ENCODE peak calls at places on chromosomes 1 and 21, in ten cellular contexts. T is heart left ventricle, V is sigmoid colon, B is astrocyte, K is endodermal cell, P is ovary, J is PC-3, O is A549, X is breast epithelium, W is tibial artery. M is an unnamed sample. For H3K9me3, the result is how much of the 10 kb centered on the place peaks cover.

GRCh38 chr1:17764578-17764977 is 9.4 kb downstream of the ACTL8 start:
- DNase-seq in T (no peak), V (no peak), B (no peak), K (no peak), P (no peak), J (no peak), O (no peak), X (no peak), W (no peak), M (no peak)

GRCh38 chr1:84253891-84254290 is 47.6 kb upstream of the SAMD13 start:
- DNase-seq in T (peak), V (peak), B (peak), K (no peak), P (no peak), J (peak), O (peak), X (peak), W (peak), M (peak)

GRCh38 chr1:225691861-225692516 is 39.1 kb upstream of the ENAH start:
- DNase-seq in T (no peak), V (no peak), B (peak), K (no peak), P (no peak), J (no peak), O (no peak), X (no peak), W (peak), M (peak)

GRCh38 chr1:147243228-147243685 is 773 bp downstream of the CHD1L start:
- DNase-seq in T (no peak), V (no peak), B (peak), K (peak), P (no peak), J (no peak), O (no peak), X (no peak), W (no peak), M (peak)

GRCh38 chr1:95035536-95035935 is 37.2 kb downstream of the ALG14 start:
- DNase-seq in T (no peak), V (no peak), B (peak), K (no peak), P (no peak), J (peak), O (no peak), X (no peak), W (no peak), M (no peak)

GRCh38 chr1:243882276-243882675 is 32.2 kb upstream of the AKT3 start:
- DNase-seq in T (no peak), V (no peak), B (peak), K (no peak), P (no peak), J (peak), O (no peak), X (no peak), W (no peak), M (no peak)

GRCh38 chr1:12556957-12557935 is 60.8 kb downstream of the DHRS3 start:
- DNase-seq in T (no peak), V (no peak), B (no peak), K (no peak), P (no peak), J (no peak), O (no peak), X (no peak), W (peak), M (no peak)

GRCh38 chr1:43021547-43022474 is 63.1 kb upstream of the SLC2A1 start:
- DNase-seq in T (no peak), V (no peak), B (no peak), K (no peak), P (no peak), J (peak), O (no peak), X (peak), W (no peak), M (no peak)

GRCh38 chr1:167654975-167655575 is 25.0 kb downstream of the RCSD1 start:
- DNase-seq in T (peak), V (no peak), B (no peak), K (no peak), P (no peak), J (no peak), O (no peak), X (no peak), W (no peak), M (no peak)

GRCh38 chr1:172321429-172321828 is 99.1 kb upstream of the C1orf105 start:
- DNase-seq in T (no peak), V (no peak), B (peak), K (no peak), P (no peak), J (peak), O (peak), X (no peak), W (peak), M (peak)

GRCh38 chr1:115671176-115672062 is 29.6 kb downstream of the VANGL1 start:
- DNase-seq in T (no peak), V (no peak), B (peak), K (no peak), P (no peak), J (peak), O (peak), X (no peak), W (no peak), M (peak)

GRCh38 chr1:91697322-91698260 is 188.4 kb downstream of the TGFBR3 start:
- DNase-seq in T (no peak), V (no peak), B (peak), K (no peak), P (no peak), J (no peak), O (no peak), X (no peak), W (no peak), M (no peak)

GRCh38 chr1:209601809-209602657 is 18.5 kb downstream of the CAMK1G start:
- DNase-seq in T (no peak), V (no peak), B (peak), K (peak), P (peak), J (peak), O (peak), X (no peak), W (no peak), M (peak)

GRCh38 chr1:14822493-14822892 is 224.0 kb downstream of the KAZN start:
- DNase-seq in T (no peak), V (no peak), B (peak), K (no peak), P (no peak), J (peak), O (no peak), X (no peak), W (no peak), M (no peak)

GRCh38 chr1:36352141-36352909 is 28.9 kb upstream of the EVA1B start:
- DNase-seq in T (no peak), V (no peak), B (peak), K (no peak), P (no peak), J (peak), O (no peak), X (no peak), W (no peak), M (no peak)

GRCh38 chr1:222817529-222817928 is 2.7 kb downstream of the DISP1 start:
- DNase-seq in T (no peak), V (no peak), B (peak), K (no peak), P (no peak), J (peak), O (peak), X (no peak), W (peak), M (peak)
- H3K27ac ChIP-seq in T (no peak), V (peak), B (peak), K (no peak), P (no peak), J (peak), O (no peak), X (no peak), W (peak), M (no peak)

DNA sequence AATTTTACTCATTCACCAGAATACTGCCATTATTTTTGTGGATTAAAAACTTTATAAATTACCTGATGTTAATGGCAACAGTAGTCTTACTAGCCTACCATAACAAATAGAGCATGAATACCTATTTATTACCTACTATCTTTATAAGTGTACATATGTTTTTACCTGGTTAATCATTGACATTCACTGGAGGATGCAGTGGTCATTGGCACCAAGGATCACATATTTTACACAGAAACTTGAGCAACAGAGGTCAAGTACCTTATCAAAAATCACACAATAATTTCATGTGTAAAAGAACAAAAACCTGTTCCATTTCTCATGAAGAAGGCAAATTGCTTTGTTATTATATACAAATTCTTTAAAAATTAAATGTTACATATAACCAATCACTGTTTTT is 1284.9 kb upstream of the NCAM2 start:
- DNase-seq in T (no peak), V (no peak), B (no peak), K (no peak), P (no peak), J (no peak), O (no peak), X (no peak), W (no peak), M (no peak)
- H3K9me3 ChIP-seq in T (under half), V (under half), B (under half), K (under half), P (under half), J (under half), O (under half), X (under half), W (under half), M (under half)

GRCh38 chr1:230494514-230494913 is 68.4 kb upstream of the PGBD5 start:
- DNase-seq in T (no peak), V (no peak), B (no peak), K (no peak), P (no peak), J (no peak), O (no peak), X (no peak), W (no peak), M (no peak)
- H3K4me3 ChIP-seq in T (no peak), V (no peak), B (no peak), K (no peak), P (no peak), J (no peak), O (no peak), X (no peak), W (no peak), M (no peak)

GRCh38 chr1:234725177-234726132 is 115.5 kb upstream of the IRF2BP2 start:
- DNase-seq in T (peak), V (peak), B (no peak), K (no peak), P (peak), J (peak), O (no peak), X (peak), W (no peak), M (peak)
- H3K27ac ChIP-seq in T (peak), V (peak), B (peak), K (peak), P (peak), J (peak), O (peak), X (peak), W (peak), M (peak)

GRCh38 chr1:152224093-152224492 is at the start of gene HRNR:
- DNase-seq in T (no peak), V (no peak), B (no peak), K (no peak), P (no peak), J (no peak), O (no peak), X (no peak), W (no peak), M (no peak)
- H3K9me3 ChIP-seq in T (under half), V (under half), B (under half), K (half or more), P (under half), J (under half), O (under half), X (under half), W (under half), M (under half)

DNA sequence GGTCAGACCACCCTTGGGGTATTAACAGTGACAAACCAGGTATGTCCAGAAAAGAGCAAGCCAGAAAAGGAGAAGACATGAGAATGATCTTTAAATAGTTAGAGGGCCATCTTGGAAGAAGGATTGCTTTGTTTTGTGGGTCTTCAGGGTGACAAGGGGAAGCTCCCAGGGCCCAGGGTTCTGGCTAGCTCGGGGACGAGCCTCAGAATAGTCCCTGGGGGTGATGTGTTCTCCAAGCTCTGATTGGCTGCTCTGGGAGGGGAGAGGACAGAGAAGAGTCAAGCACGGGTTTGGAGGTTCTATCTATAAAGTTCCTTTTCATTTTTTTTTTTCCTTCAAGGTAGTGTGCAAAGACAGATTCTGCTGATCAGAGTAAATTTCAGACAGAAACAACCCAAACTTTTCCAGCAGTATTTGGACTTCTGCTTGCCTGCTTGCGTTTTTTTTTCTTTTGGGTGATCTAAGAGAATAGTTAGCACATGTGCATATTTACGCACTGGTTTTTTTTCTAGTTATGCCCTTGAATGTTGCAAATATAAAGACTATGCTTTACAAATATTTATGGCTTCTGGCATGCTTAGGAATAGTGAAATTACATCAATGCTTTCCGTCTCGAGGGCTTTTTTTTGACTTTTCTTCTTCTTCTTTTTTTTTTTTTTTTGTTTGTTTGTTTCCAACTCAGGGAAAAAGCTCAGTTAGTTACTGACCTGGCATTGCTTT is 59.7 kb downstream of the ROR1 start:
- DNase-seq in T (no peak), V (no peak), B (no peak), K (no peak), P (no peak), J (no peak), O (no peak), X (no peak), W (no peak), M (no peak)
- H3K4me3 ChIP-seq in T (no peak), V (no peak), B (no peak), K (no peak), P (no peak), J (no peak), O (no peak), X (no peak), W (no peak), M (no peak)

GRCh38 chr1:6329392-6329791 is 64.2 kb downstream of the ACOT7 start:
- DNase-seq in T (no peak), V (peak), B (peak), K (no peak), P (no peak), J (no peak), O (no peak), X (no peak), W (no peak), M (no peak)

GRCh38 chr1:6322161-6322560 is 61.3 kb upstream of the GPR153 start:
- DNase-seq in T (no peak), V (no peak), B (no peak), K (no peak), P (no peak), J (no peak), O (no peak), X (no peak), W (no peak), M (no peak)

GRCh38 chr1:6328696-6329095 is 64.9 kb downstream of the ACOT7 start:
- DNase-seq in T (no peak), V (no peak), B (no peak), K (no peak), P (no peak), J (no peak), O (no peak), X (no peak), W (no peak), M (no peak)

GRCh38 chr1:6321205-6321604 is 60.3 kb upstream of the GPR153 start:
- DNase-seq in T (no peak), V (no peak), B (no peak), K (no peak), P (no peak), J (no peak), O (no peak), X (no peak), W (no peak), M (no peak)

DNA sequence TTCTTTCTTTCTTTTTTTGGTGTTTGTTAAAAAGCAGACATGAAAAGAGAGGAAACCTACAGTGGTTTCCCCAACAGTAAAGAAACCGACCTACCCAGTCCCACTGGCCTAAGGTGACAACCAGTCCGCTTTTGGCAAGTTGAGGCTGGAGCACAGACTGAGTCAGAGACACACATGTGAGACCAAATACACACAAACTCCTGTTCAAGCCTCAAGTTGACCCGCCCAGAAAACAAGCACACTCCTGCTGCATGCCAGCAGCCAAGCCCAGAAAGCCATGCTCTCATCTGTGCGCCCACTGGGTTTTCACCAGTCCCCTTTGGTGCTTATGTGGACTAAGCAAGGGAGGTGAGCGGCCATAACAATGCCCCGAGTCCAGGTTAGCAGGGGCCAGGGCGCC is 64.6 kb upstream of the GPR153 start:
- DNase-seq in T (no peak), V (no peak), B (no peak), K (no peak), P (no peak), J (peak), O (no peak), X (no peak), W (no peak), M (no peak)
- H3K27ac ChIP-seq in T (no peak), V (no peak), B (no peak), K (no peak), P (no peak), J (peak), O (no peak), X (no peak), W (no peak), M (no peak)

GRCh38 chr1:228242313-228242864 is 34.5 kb downstream of the OBSCN start:
- DNase-seq in T (no peak), V (no peak), B (no peak), K (no peak), P (no peak), J (no peak), O (no peak), X (no peak), W (no peak), M (no peak)
- H3K9me3 ChIP-seq in T (half or more), V (under half), B (under half), K (half or more), P (under half), J (half or more), O (half or more), X (half or more), W (under half), M (under half)

DNA sequence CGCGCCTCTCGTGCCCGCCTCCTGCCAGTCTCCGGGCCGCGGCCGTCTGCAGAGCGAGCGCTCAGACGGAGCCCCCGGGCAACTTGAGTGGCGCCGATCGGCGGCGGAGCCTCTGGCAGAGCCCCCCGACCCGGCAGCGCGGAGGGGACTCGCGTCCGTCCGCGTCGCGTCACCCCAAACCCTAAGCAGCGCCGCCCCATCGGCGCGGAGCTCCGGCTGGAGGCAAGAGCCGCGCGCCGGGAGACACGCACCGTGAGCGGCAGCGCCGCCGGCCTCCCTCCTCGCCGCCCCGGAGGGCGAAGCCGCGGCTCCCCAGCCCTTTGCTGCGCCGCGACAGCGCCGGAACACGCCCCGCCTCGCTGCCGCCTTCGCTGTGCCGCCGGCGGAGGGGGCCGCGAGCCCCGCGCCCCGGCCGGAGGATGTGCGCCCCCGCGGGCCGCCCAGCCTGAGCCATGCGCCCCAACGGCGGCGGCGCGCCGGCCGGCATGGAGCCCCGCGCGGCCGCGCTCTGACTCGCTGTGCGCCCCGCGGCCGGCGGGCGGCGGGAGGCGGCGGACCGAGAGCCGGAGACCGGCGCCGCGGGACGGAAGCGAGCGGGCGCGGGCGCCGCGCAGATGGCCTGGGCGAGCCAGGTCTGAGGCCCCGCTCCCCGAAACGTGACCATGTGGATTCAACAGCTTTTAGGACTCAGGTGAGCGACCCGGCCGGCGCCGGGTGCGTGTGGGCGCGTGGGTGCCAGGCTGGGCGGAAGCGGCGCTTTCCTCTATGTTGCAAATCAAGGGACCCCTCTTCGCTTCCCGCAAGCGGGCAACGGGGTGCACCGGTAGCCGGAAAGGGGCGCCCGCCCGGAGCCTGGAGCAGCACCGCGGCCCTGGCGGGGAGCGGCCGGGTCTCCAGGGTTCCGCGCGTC is 610 bp downstream of the AJAP1 start:
- DNase-seq in T (no peak), V (no peak), B (no peak), K (peak), P (no peak), J (no peak), O (no peak), X (no peak), W (no peak), M (no peak)
- H3K4me3 ChIP-seq in T (peak), V (peak), B (no peak), K (peak), P (peak), J (no peak), O (peak), X (peak), W (peak), M (no peak)

M was measured in SJCRH30.